ENCODE peak calls at places on chromosomes 6 and 20, in four cellular contexts. O, U, A and D are unnamed samples.

GRCh38 chr20:297925-298754 is 770 bp downstream of the ZCCHC3 start:
- DNase-seq in O (peak), U (peak), A (peak), D (peak)

GRCh38 chr6:118042855-118043254 is 135.8 kb downstream of the SLC35F1 start:
- DNase-seq in O (peak), U (no peak), A (no peak), D (no peak)

GRCh38 chr20:47241345-47241781 is 115.1 kb downstream of the ZMYND8 start:
- DNase-seq in O (no peak), U (no peak), A (no peak), D (no peak)

GRCh38 chr6:41055149-41055548 is 2.1 kb downstream of the APOBEC2 start:
- DNase-seq in O (no peak), U (no peak), A (no peak), D (no peak)

GRCh38 chr6:139834232-139834631 is 459.8 kb upstream of the CITED2 start:
- DNase-seq in O (no peak), U (no peak), A (no peak), D (no peak)

GRCh38 chr6:56899311-56899710 is 55.6 kb upstream of the BEND6 start:
- DNase-seq in O (no peak), U (no peak), A (no peak), D (no peak)

GRCh38 chr6:151056230-151056907 is 183.4 kb upstream of the AKAP12 start:
- DNase-seq in O (no peak), U (no peak), A (no peak), D (no peak)

GRCh38 chr6:16769986-16770376 is 8.7 kb upstream of the ATXN1 start:
- DNase-seq in O (no peak), U (peak), A (no peak), D (no peak)

GRCh38 chr6:167238169-167238693 is 52.9 kb upstream of the UNC93A start:
- DNase-seq in O (no peak), U (no peak), A (no peak), D (no peak)

GRCh38 chr20:49804364-49804763 is 8.3 kb upstream of the SLC9A8 start:
- DNase-seq in O (no peak), U (no peak), A (no peak), D (no peak)

GRCh38 chr6:127319686-127320085 is 23.7 kb downstream of the ECHDC1 start:
- DNase-seq in O (no peak), U (no peak), A (no peak), D (no peak)

GRCh38 chr6:5590187-5590586 is 328.9 kb downstream of the FARS2 start:
- DNase-seq in O (no peak), U (no peak), A (no peak), D (no peak)

GRCh38 chr20:38196592-38196991 is 31.5 kb upstream of the TGM2 start:
- DNase-seq in O (peak), U (peak), A (no peak), D (no peak)

GRCh38 chr6:113908801-113909200 is 51.7 kb downstream of the MARCKS start:
- DNase-seq in O (no peak), U (no peak), A (no peak), D (no peak)

GRCh38 chr20:49697071-49697470 is 16.6 kb downstream of the B4GALT5 start:
- DNase-seq in O (no peak), U (no peak), A (no peak), D (no peak)